ENCODE peak calls at places on chromosomes 12 and 14, in nine cellular contexts. One of them, this sample, is unnamed.

GRCh38 chr12:99879439-99879838 is 105.3 kb downstream of the ANKS1B start:
- DNase-seq in left ventricle myocardium inferior: no peak
- DNase-seq in cardiac muscle cell: no peak
- DNase-seq in AG09319: no peak
- DNase-seq in epithelial cell of proximal tubule: no peak
- DNase-seq in HepG2: no peak
- DNase-seq in tibial artery: no peak
- DNase-seq in dorsolateral prefrontal cortex: no peak
- DNase-seq in foreskin keratinocyte: no peak
- DNase-seq in this sample: no peak

GRCh38 chr14:51328942-51329350 is 88.9 kb downstream of the TMX1 start:
- DNase-seq in left ventricle myocardium inferior: no peak
- DNase-seq in cardiac muscle cell: peak
- DNase-seq in AG09319: no peak
- DNase-seq in epithelial cell of proximal tubule: no peak
- DNase-seq in HepG2: no peak
- DNase-seq in tibial artery: no peak
- DNase-seq in dorsolateral prefrontal cortex: no peak
- DNase-seq in foreskin keratinocyte: no peak
- DNase-seq in this sample: no peak

GRCh38 chr12:110565919-110566871 is 16.9 kb downstream of the PPTC7 start:
- DNase-seq in left ventricle myocardium inferior: no peak
- DNase-seq in cardiac muscle cell: no peak
- DNase-seq in AG09319: no peak
- DNase-seq in epithelial cell of proximal tubule: no peak
- DNase-seq in HepG2: peak
- DNase-seq in tibial artery: no peak
- DNase-seq in dorsolateral prefrontal cortex: no peak
- DNase-seq in foreskin keratinocyte: peak
- DNase-seq in this sample: no peak

GRCh38 chr12:130847097-130847496 is 8.0 kb upstream of the STX2 start:
- DNase-seq in left ventricle myocardium inferior: no peak
- DNase-seq in cardiac muscle cell: peak
- DNase-seq in AG09319: no peak
- DNase-seq in epithelial cell of proximal tubule: no peak
- DNase-seq in HepG2: no peak
- DNase-seq in tibial artery: no peak
- DNase-seq in dorsolateral prefrontal cortex: no peak
- DNase-seq in foreskin keratinocyte: no peak
- DNase-seq in this sample: no peak

GRCh38 chr12:124311292-124312109 is 16.6 kb downstream of the RFLNA start:
- DNase-seq in left ventricle myocardium inferior: no peak
- DNase-seq in cardiac muscle cell: no peak
- DNase-seq in AG09319: no peak
- DNase-seq in epithelial cell of proximal tubule: no peak
- DNase-seq in HepG2: no peak
- DNase-seq in tibial artery: no peak
- DNase-seq in dorsolateral prefrontal cortex: no peak
- DNase-seq in foreskin keratinocyte: no peak
- DNase-seq in this sample: no peak

GRCh38 chr12:94973202-94973601 is 30.3 kb downstream of the NDUFA12 start:
- DNase-seq in left ventricle myocardium inferior: no peak
- DNase-seq in cardiac muscle cell: peak
- DNase-seq in AG09319: no peak
- DNase-seq in epithelial cell of proximal tubule: no peak
- DNase-seq in HepG2: no peak
- DNase-seq in tibial artery: no peak
- DNase-seq in dorsolateral prefrontal cortex: no peak
- DNase-seq in foreskin keratinocyte: no peak
- DNase-seq in this sample: no peak

GRCh38 chr12:85657836-85658235 is 178.4 kb downstream of the RASSF9 start:
- DNase-seq in left ventricle myocardium inferior: no peak
- DNase-seq in cardiac muscle cell: no peak
- DNase-seq in AG09319: no peak
- DNase-seq in epithelial cell of proximal tubule: no peak
- DNase-seq in HepG2: no peak
- DNase-seq in tibial artery: no peak
- DNase-seq in dorsolateral prefrontal cortex: no peak
- DNase-seq in foreskin keratinocyte: no peak
- DNase-seq in this sample: no peak

GRCh38 chr12:56385873-56386272 is 23.2 kb upstream of the APOF start:
- DNase-seq in left ventricle myocardium inferior: no peak
- DNase-seq in cardiac muscle cell: peak
- DNase-seq in AG09319: no peak
- DNase-seq in epithelial cell of proximal tubule: no peak
- DNase-seq in HepG2: no peak
- DNase-seq in tibial artery: no peak
- DNase-seq in dorsolateral prefrontal cortex: no peak
- DNase-seq in foreskin keratinocyte: no peak
- DNase-seq in this sample: no peak

GRCh38 chr12:76515271-76515670 is 44.3 kb downstream of the OSBPL8 start:
- DNase-seq in left ventricle myocardium inferior: no peak
- DNase-seq in cardiac muscle cell: no peak
- DNase-seq in AG09319: no peak
- DNase-seq in epithelial cell of proximal tubule: no peak
- DNase-seq in HepG2: no peak
- DNase-seq in tibial artery: no peak
- DNase-seq in dorsolateral prefrontal cortex: no peak
- DNase-seq in foreskin keratinocyte: no peak
- DNase-seq in this sample: no peak

GRCh38 chr12:50467441-50467840 is 37.3 kb upstream of the DIP2B start:
- DNase-seq in left ventricle myocardium inferior: no peak
- DNase-seq in cardiac muscle cell: no peak
- DNase-seq in AG09319: no peak
- DNase-seq in epithelial cell of proximal tubule: no peak
- DNase-seq in HepG2: no peak
- DNase-seq in tibial artery: no peak
- DNase-seq in dorsolateral prefrontal cortex: peak
- DNase-seq in foreskin keratinocyte: peak
- DNase-seq in this sample: no peak

GRCh38 chr14:24911324-24912095 is 138.4 kb downstream of the STXBP6 start:
- DNase-seq in left ventricle myocardium inferior: no peak
- DNase-seq in cardiac muscle cell: peak
- DNase-seq in AG09319: peak
- DNase-seq in epithelial cell of proximal tubule: peak
- DNase-seq in HepG2: no peak
- DNase-seq in tibial artery: no peak
- DNase-seq in dorsolateral prefrontal cortex: no peak
- DNase-seq in foreskin keratinocyte: peak
- DNase-seq in this sample: no peak

GRCh38 chr14:74630881-74631690 is 19.0 kb upstream of the LTBP2 start:
- DNase-seq in left ventricle myocardium inferior: no peak
- DNase-seq in cardiac muscle cell: no peak
- DNase-seq in AG09319: no peak
- DNase-seq in epithelial cell of proximal tubule: no peak
- DNase-seq in HepG2: no peak
- DNase-seq in tibial artery: no peak
- DNase-seq in dorsolateral prefrontal cortex: peak
- DNase-seq in foreskin keratinocyte: no peak
- DNase-seq in this sample: no peak

GRCh38 chr14:55111122-55111705 is 17.8 kb upstream of the LGALS3 start:
- DNase-seq in left ventricle myocardium inferior: no peak
- DNase-seq in cardiac muscle cell: no peak
- DNase-seq in AG09319: no peak
- DNase-seq in epithelial cell of proximal tubule: no peak
- DNase-seq in HepG2: no peak
- DNase-seq in tibial artery: no peak
- DNase-seq in dorsolateral prefrontal cortex: no peak
- DNase-seq in foreskin keratinocyte: no peak
- DNase-seq in this sample: no peak
- TF ChIP-seq CTCF in left ventricle myocardium inferior: no peak
- TF ChIP-seq CTCF in cardiac muscle cell: no peak
- TF ChIP-seq CTCF in AG09319: no peak
- TF ChIP-seq CTCF in epithelial cell of proximal tubule: peak
- TF ChIP-seq CTCF in HepG2: no peak
- TF ChIP-seq CTCF in tibial artery: no peak
- TF ChIP-seq CTCF in dorsolateral prefrontal cortex: no peak
- TF ChIP-seq CTCF in foreskin keratinocyte: no peak
- TF ChIP-seq CTCF in this sample: no peak

GRCh38 chr12:54680374-54680773 is 32.2 kb upstream of the DCD start:
- DNase-seq in left ventricle myocardium inferior: no peak
- DNase-seq in cardiac muscle cell: peak
- DNase-seq in AG09319: no peak
- DNase-seq in epithelial cell of proximal tubule: no peak
- DNase-seq in HepG2: peak
- DNase-seq in tibial artery: no peak
- DNase-seq in dorsolateral prefrontal cortex: no peak
- DNase-seq in foreskin keratinocyte: no peak
- DNase-seq in this sample: no peak
- TF ChIP-seq CTCF in left ventricle myocardium inferior: peak
- TF ChIP-seq CTCF in cardiac muscle cell: peak
- TF ChIP-seq CTCF in AG09319: peak
- TF ChIP-seq CTCF in epithelial cell of proximal tubule: peak
- TF ChIP-seq CTCF in HepG2: peak
- TF ChIP-seq CTCF in tibial artery: no peak
- TF ChIP-seq CTCF in dorsolateral prefrontal cortex: no peak
- TF ChIP-seq CTCF in foreskin keratinocyte: peak
- TF ChIP-seq CTCF in this sample: no peak

DNA sequence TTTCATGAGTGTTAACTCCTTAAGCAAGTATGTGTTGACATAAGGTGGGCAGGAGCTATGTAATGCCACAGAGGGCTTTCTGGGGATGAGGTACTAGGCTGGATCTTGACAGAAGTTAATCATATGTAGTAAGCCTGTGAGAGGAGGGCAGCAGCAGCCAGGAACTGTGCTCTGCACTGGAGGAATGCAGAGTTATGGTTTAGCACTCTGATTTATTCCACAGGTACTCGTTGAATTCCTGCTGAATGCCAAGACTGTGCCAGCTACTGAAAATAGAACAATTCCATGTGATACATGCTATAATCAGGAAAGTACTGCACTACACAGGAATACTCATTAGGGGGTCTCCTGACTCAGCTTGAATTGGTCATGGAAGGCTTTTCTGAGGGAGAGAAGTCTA is 58.7 kb downstream of the SUSD6 start:
- DNase-seq in left ventricle myocardium inferior: no peak
- DNase-seq in cardiac muscle cell: no peak
- DNase-seq in AG09319: no peak
- DNase-seq in epithelial cell of proximal tubule: peak
- DNase-seq in HepG2: no peak
- DNase-seq in tibial artery: no peak
- DNase-seq in dorsolateral prefrontal cortex: no peak
- DNase-seq in foreskin keratinocyte: no peak
- DNase-seq in this sample: no peak
- TF ChIP-seq CTCF in left ventricle myocardium inferior: no peak
- TF ChIP-seq CTCF in cardiac muscle cell: no peak
- TF ChIP-seq CTCF in AG09319: no peak
- TF ChIP-seq CTCF in epithelial cell of proximal tubule: no peak
- TF ChIP-seq CTCF in HepG2: no peak
- TF ChIP-seq CTCF in tibial artery: no peak
- TF ChIP-seq CTCF in dorsolateral prefrontal cortex: no peak
- TF ChIP-seq CTCF in foreskin keratinocyte: no peak
- TF ChIP-seq CTCF in this sample: no peak

GRCh38 chr14:23566782-23567185 is 807 bp downstream of the AP1G2 start:
- DNase-seq in left ventricle myocardium inferior: no peak
- DNase-seq in cardiac muscle cell: peak
- DNase-seq in AG09319: no peak
- DNase-seq in epithelial cell of proximal tubule: no peak
- DNase-seq in HepG2: no peak
- DNase-seq in tibial artery: no peak
- DNase-seq in dorsolateral prefrontal cortex: no peak
- DNase-seq in foreskin keratinocyte: no peak
- DNase-seq in this sample: no peak

GRCh38 chr14:23564181-23564812 is 3.3 kb downstream of the AP1G2 start:
- DNase-seq in left ventricle myocardium inferior: no peak
- DNase-seq in cardiac muscle cell: no peak
- DNase-seq in AG09319: no peak
- DNase-seq in epithelial cell of proximal tubule: no peak
- DNase-seq in HepG2: no peak
- DNase-seq in tibial artery: no peak
- DNase-seq in dorsolateral prefrontal cortex: no peak
- DNase-seq in foreskin keratinocyte: no peak
- DNase-seq in this sample: no peak

GRCh38 chr14:23564876-23565275 is 2.7 kb downstream of the AP1G2 start:
- DNase-seq in left ventricle myocardium inferior: no peak
- DNase-seq in cardiac muscle cell: no peak
- DNase-seq in AG09319: no peak
- DNase-seq in epithelial cell of proximal tubule: no peak
- DNase-seq in HepG2: no peak
- DNase-seq in tibial artery: no peak
- DNase-seq in dorsolateral prefrontal cortex: no peak
- DNase-seq in foreskin keratinocyte: no peak
- DNase-seq in this sample: no peak

GRCh38 chr14:23566112-23566781 is 1.3 kb downstream of the AP1G2 start:
- DNase-seq in left ventricle myocardium inferior: no peak
- DNase-seq in cardiac muscle cell: no peak
- DNase-seq in AG09319: no peak
- DNase-seq in epithelial cell of proximal tubule: no peak
- DNase-seq in HepG2: no peak
- DNase-seq in tibial artery: no peak
- DNase-seq in dorsolateral prefrontal cortex: no peak
- DNase-seq in foreskin keratinocyte: no peak
- DNase-seq in this sample: no peak

GRCh38 chr14:23565626-23566025 is 2.0 kb downstream of the AP1G2 start:
- DNase-seq in left ventricle myocardium inferior: no peak
- DNase-seq in cardiac muscle cell: no peak
- DNase-seq in AG09319: no peak
- DNase-seq in epithelial cell of proximal tubule: no peak
- DNase-seq in HepG2: no peak
- DNase-seq in tibial artery: no peak
- DNase-seq in dorsolateral prefrontal cortex: no peak
- DNase-seq in foreskin keratinocyte: no peak
- DNase-seq in this sample: no peak
- TF ChIP-seq CTCF in left ventricle myocardium inferior: no peak
- TF ChIP-seq CTCF in cardiac muscle cell: no peak
- TF ChIP-seq CTCF in AG09319: no peak
- TF ChIP-seq CTCF in epithelial cell of proximal tubule: no peak
- TF ChIP-seq CTCF in HepG2: no peak
- TF ChIP-seq CTCF in tibial artery: no peak
- TF ChIP-seq CTCF in dorsolateral prefrontal cortex: no peak
- TF ChIP-seq CTCF in foreskin keratinocyte: no peak
- TF ChIP-seq CTCF in this sample: no peak

DNA sequence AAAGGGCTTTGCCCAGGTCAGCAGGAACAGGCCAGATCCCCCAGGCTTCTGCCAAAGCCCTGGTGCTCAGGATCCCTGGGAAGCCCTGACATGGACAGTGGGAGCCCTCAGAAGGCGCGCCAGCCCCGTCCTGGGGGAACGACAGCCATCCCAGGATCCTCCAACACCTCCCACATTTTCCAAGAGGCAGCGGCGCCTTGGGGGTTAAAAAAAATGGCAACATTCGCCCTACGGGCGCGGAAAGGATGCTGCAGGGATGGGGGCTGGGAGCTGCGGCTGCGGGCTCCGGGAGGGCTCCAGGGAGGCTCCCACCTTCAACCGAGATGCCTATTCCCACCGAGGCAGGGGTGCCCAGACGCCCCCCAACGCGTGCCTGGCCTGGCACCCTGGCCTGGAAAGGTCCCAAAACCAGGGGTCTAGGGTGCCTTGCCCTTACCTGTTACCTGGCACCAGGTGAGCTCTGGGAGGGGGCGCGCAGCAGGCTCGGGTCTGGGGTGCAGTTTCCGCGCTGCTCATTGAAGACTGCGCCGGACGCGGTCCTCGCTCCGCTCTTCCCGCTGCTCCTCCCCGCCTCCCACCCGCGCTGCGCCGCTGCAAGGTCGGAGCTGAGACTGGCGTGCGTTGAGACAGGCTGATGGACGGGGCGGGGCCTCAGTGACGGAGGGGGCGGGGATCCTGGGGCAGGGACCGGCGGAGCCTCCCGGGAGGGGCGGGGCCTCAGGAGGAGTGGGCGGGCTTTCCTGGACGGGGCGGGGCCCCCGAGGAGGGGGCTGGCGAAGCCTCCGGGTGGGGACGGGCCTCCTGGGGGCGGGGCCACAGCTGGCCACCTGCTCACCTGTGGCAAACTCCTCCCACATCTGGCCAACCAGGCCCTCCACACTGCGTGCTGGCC is at the start of gene ABCB9:
- DNase-seq in left ventricle myocardium inferior: peak
- DNase-seq in cardiac muscle cell: peak
- DNase-seq in AG09319: peak
- DNase-seq in epithelial cell of proximal tubule: no peak
- DNase-seq in HepG2: peak
- DNase-seq in tibial artery: peak
- DNase-seq in dorsolateral prefrontal cortex: peak
- DNase-seq in foreskin keratinocyte: peak
- DNase-seq in this sample: peak
- TF ChIP-seq CTCF in left ventricle myocardium inferior: no peak
- TF ChIP-seq CTCF in cardiac muscle cell: no peak
- TF ChIP-seq CTCF in AG09319: no peak
- TF ChIP-seq CTCF in epithelial cell of proximal tubule: no peak
- TF ChIP-seq CTCF in HepG2: peak
- TF ChIP-seq CTCF in tibial artery: no peak
- TF ChIP-seq CTCF in dorsolateral prefrontal cortex: no peak
- TF ChIP-seq CTCF in foreskin keratinocyte: no peak
- TF ChIP-seq CTCF in this sample: no peak